ENCODE peak calls at places on chromosomes 7 and 10, in seven cellular contexts. X, K, C, W, Y, P and I are unnamed samples. For H3K4me1 and H3K27me3, the result is how much of the 10 kb centered on the place peaks cover.

GRCh38 chr10:11578802-11579255 is 32.6 kb downstream of the USP6NL start:
- ATAC-seq in C (no peak), Y (no peak), W (no peak), P (peak), X (no peak), K (no peak), I (no peak)

GRCh38 chr7:71220210-71220695 is 88.3 kb downstream of the GALNT17 start:
- ATAC-seq in P (no peak), C (no peak), X (no peak), W (peak), Y (no peak), K (no peak), I (peak)

GRCh38 chr10:49272251-49273081 is 26.5 kb upstream of the C10orf71 start:
- ATAC-seq in Y (no peak), C (no peak), X (no peak), P (no peak), W (no peak), K (no peak), I (peak)

GRCh38 chr10:52741851-52742250 is 30.7 kb downstream of the MBL2 start:
- ATAC-seq in K (no peak), C (no peak), W (no peak), Y (no peak), P (no peak), X (no peak), I (no peak)

GRCh38 chr7:1055084-1055450 is 10.7 kb downstream of the GPR146 start:
- ATAC-seq in K (no peak), C (no peak), W (peak), X (no peak), P (no peak), Y (no peak), I (peak)

GRCh38 chr7:91814189-91814588 is 66.3 kb downstream of the MTERF1 start:
- ATAC-seq in K (no peak), X (no peak), P (peak), Y (no peak), C (no peak), W (no peak), I (no peak)

GRCh38 chr10:124066744-124067714 is 26.4 kb downstream of the CHST15 start:
- ATAC-seq in Y (peak), K (no peak), W (no peak), P (no peak), X (no peak), C (no peak), I (no peak)

GRCh38 chr7:134552105-134552504 is 3.2 kb downstream of the AKR1B15 start:
- ATAC-seq in K (no peak), P (no peak), C (peak), Y (peak), W (no peak), X (peak), I (no peak)

GRCh38 chr10:72802291-72803118 is 91.0 kb upstream of the OIT3 start:
- ATAC-seq in C (no peak), Y (no peak), X (no peak), P (peak), W (no peak), K (no peak), I (no peak)

GRCh38 chr10:124285587-124286527 is 132.9 kb downstream of the OAT start:
- ATAC-seq in P (peak), K (no peak), X (no peak), C (no peak), W (no peak), Y (no peak), I (no peak)

GRCh38 chr7:43768201-43768893 is 9.9 kb downstream of the BLVRA start:
- ATAC-seq in Y (no peak), C (no peak), X (no peak), P (no peak), K (no peak), W (no peak), I (no peak)

GRCh38 chr10:11018426-11018818 is 750 bp downstream of the CELF2 start:
- ATAC-seq in P (no peak), K (no peak), C (no peak), Y (peak), W (no peak), X (no peak), I (peak)

GRCh38 chr7:123645516-123645915 is 10.2 kb upstream of the LMOD2 start:
- ATAC-seq in C (no peak), X (no peak), P (no peak), K (no peak), Y (no peak), W (no peak), I (no peak)

GRCh38 chr7:134768243-134768642 is 11.2 kb upstream of the CALD1 start:
- ATAC-seq in C (no peak), Y (no peak), P (no peak), W (no peak), K (no peak), X (no peak), I (no peak)

GRCh38 chr10:51377070-51377931 is 303.0 kb downstream of the PRKG1 start:
- ATAC-seq in P (no peak), K (no peak), C (no peak), X (no peak), Y (peak), W (no peak), I (no peak)

GRCh38 chr7:120841608-120842007 is 16.3 kb downstream of the TSPAN12 start:
- ATAC-seq in Y (no peak), W (no peak), C (no peak), X (no peak), K (no peak), P (no peak), I (no peak)

GRCh38 chr10:115082521-115082920 is 10.6 kb upstream of the ATRNL1 start:
- ATAC-seq in P (no peak), C (no peak), W (no peak), X (no peak), Y (no peak), K (no peak), I (no peak)

GRCh38 chr7:326845-327304 is 36.9 kb downstream of the FOXL3 start:
- ATAC-seq in X (peak), K (no peak), W (peak), Y (no peak), P (no peak), C (no peak), I (no peak)

GRCh38 chr10:129832582-129833249 is 131.4 kb downstream of the EBF3 start:
- ATAC-seq in X (no peak), C (no peak), K (no peak), Y (no peak), P (no peak), W (no peak), I (no peak)

GRCh38 chr7:73988197-73988596 is 39.8 kb upstream of the ELN start:
- ATAC-seq in X (no peak), C (no peak), P (no peak), K (no peak), W (no peak), Y (no peak), I (no peak)

GRCh38 chr7:87498893-87499292 is 23.4 kb upstream of the ABCB4 start:
- ATAC-seq in W (no peak), P (peak), X (no peak), C (no peak), Y (no peak), K (no peak), I (no peak)

GRCh38 chr7:132972745-132973144 is 109.1 kb downstream of the CHCHD3 start:
- ATAC-seq in C (no peak), W (no peak), Y (no peak), K (no peak), X (no peak), P (no peak), I (no peak)

GRCh38 chr7:82631998-82632397 is 188.4 kb upstream of the CACNA2D1 start:
- ATAC-seq in P (no peak), C (no peak), K (no peak), W (no peak), Y (no peak), X (no peak), I (no peak)

GRCh38 chr10:84188815-84189214 is 5.5 kb upstream of the CDHR1 start:
- ATAC-seq in K (no peak), X (no peak), W (no peak), Y (no peak), P (no peak), C (no peak), I (no peak)

GRCh38 chr7:73746378-73746777 is 7.8 kb upstream of the ABHD11 start:
- ATAC-seq in K (no peak), Y (no peak), W (no peak), C (no peak), X (no peak), P (no peak), I (peak)

GRCh38 chr7:21300692-21301091 is 127.2 kb upstream of the SP4 start:
- ATAC-seq in W (no peak), C (peak), Y (peak), P (peak), K (no peak), X (peak), I (no peak)

GRCh38 chr10:80474597-80474910 is 20.4 kb downstream of the TSPAN14 start:
- ATAC-seq in X (peak), W (peak), P (no peak), K (no peak), Y (peak), C (no peak), I (no peak)

GRCh38 chr7:107867858-107868466 is 23.0 kb upstream of the DLD start:
- ATAC-seq in P (no peak), C (no peak), X (no peak), K (no peak), W (no peak), Y (no peak), I (no peak)

GRCh38 chr7:134121632-134122139 is 5.5 kb upstream of the LRGUK start:
- ATAC-seq in K (no peak), W (no peak), Y (no peak), P (no peak), C (no peak), X (no peak), I (no peak)

GRCh38 chr10:79375321-79376077 is 28.2 kb downstream of the PPIF start:
- ATAC-seq in C (no peak), K (no peak), Y (no peak), W (no peak), P (no peak), X (peak), I (no peak)

GRCh38 chr10:95406651-95407280 is 116.0 kb upstream of the PDLIM1 start:
- ATAC-seq in K (no peak), W (peak), P (no peak), X (no peak), C (no peak), Y (no peak), I (peak)

GRCh38 chr7:66301737-66302136 is 96.6 kb downstream of the TPST1 start:
- ATAC-seq in P (no peak), X (no peak), K (no peak), Y (no peak), W (no peak), C (no peak), I (no peak)
- TF ChIP-seq POLR2AphosphoS5 in P (no peak), X (no peak), K (no peak), Y (no peak), W (no peak), C (no peak), I (no peak)

GRCh38 chr7:50717186-50717585 is 65.5 kb downstream of the GRB10 start:
- ATAC-seq in X (no peak), P (no peak), W (no peak), C (no peak), K (no peak), Y (no peak), I (no peak)
- H3K4me1 ChIP-seq in X (under half), P (under half), W (half or more), C (under half), K (under half), Y (under half), I (under half)

GRCh38 chr7:27145884-27146401 is 1.6 kb downstream of the HOXA6 start:
- ATAC-seq in W (no peak), C (no peak), X (no peak), P (no peak), Y (no peak), K (no peak), I (no peak)

GRCh38 chr7:27143022-27143949 is at the start of gene HOXA5:
- ATAC-seq in K (peak), W (peak), C (no peak), P (no peak), Y (peak), X (peak), I (peak)

GRCh38 chr7:27145167-27145883 is 1.8 kb upstream of the HOXA5 start:
- ATAC-seq in C (no peak), P (no peak), K (no peak), X (no peak), W (no peak), Y (no peak), I (no peak)

GRCh38 chr7:27143950-27144798 is 693 bp upstream of the HOXA5 start:
- ATAC-seq in K (no peak), Y (no peak), C (no peak), P (no peak), X (no peak), W (no peak), I (no peak)

GRCh38 chr7:27144799-27145166 is 1.3 kb upstream of the HOXA5 start:
- ATAC-seq in P (no peak), Y (peak), W (no peak), C (no peak), X (no peak), K (no peak), I (no peak)
- H3K27me3 ChIP-seq in P (under half), Y (half or more), W (under half), C (under half), X (under half), K (under half), I (under half)

DNA sequence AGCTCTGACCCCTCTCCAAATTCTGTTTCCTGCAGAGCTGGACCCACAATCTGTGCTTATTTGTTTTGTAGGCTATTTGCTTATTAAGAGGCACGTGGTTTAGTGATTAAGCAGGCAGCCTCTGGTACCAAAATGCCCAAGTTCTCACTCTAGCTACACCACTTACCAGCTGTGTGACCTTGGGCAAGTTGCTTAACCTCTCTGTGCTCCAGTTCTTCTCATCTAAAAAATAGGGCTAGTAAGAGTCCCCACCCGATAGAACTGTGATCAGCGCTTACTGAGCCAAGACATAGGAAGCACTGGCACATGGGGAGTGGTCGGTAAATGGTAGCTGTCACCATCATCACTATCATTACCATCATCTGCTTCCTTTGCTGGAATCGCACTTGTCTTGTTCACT is 20.8 kb downstream of the C10orf105 start:
- ATAC-seq in P (no peak), K (no peak), C (no peak), X (no peak), Y (no peak), W (no peak), I (no peak)
- TF ChIP-seq POLR2AphosphoS5 in P (no peak), K (no peak), C (no peak), X (no peak), Y (no peak), W (no peak), I (no peak)

GRCh38 chr7:158607563-158607962 is 19.9 kb upstream of the PTPRN2 start:
- ATAC-seq in P (no peak), Y (no peak), C (no peak), W (no peak), K (no peak), X (no peak), I (no peak)

GRCh38 chr7:158609313-158609974 is 21.8 kb upstream of the PTPRN2 start:
- ATAC-seq in X (no peak), K (no peak), Y (no peak), W (no peak), P (no peak), C (no peak), I (no peak)

GRCh38 chr7:158606111-158606510 is 18.5 kb upstream of the PTPRN2 start:
- ATAC-seq in Y (no peak), K (no peak), W (no peak), P (no peak), X (no peak), C (no peak), I (no peak)

GRCh38 chr7:158603773-158604755 is 16.4 kb upstream of the PTPRN2 start:
- ATAC-seq in W (no peak), Y (peak), C (no peak), P (peak), X (no peak), K (no peak), I (no peak)

GRCh38 chr7:158606671-158607424 is 19.2 kb upstream of the PTPRN2 start:
- ATAC-seq in K (no peak), P (no peak), W (no peak), X (no peak), Y (no peak), C (no peak), I (no peak)
- H3K4me1 ChIP-seq in K (under half), P (under half), W (under half), X (under half), Y (under half), C (under half), I (under half)

DNA sequence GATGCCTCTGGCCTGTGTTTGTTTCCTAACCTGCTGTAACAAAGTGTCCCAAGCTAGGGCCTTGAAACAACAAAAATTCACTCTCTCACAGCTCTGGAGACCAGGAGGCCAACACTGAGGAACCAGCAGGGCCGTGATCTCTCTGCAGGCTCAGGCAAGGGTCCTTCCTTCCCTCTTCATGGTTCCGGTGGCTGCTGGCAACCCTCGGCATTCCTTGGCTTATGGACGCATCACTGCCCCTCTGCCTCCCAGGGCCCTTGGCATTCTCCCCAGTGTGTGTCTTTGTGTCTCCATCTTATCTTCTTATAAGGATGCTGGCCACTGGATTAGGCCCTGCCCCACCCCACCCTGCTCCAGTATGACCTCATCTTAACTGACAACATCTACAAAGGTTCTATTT is 17.0 kb downstream of the CNPY1 start:
- ATAC-seq in K (no peak), C (no peak), P (no peak), W (no peak), Y (no peak), X (no peak), I (no peak)
- H3K27me3 ChIP-seq in K (under half), C (under half), P (under half), W (under half), Y (under half), X (under half), I (half or more)

GRCh38 chr10:101007099-101007711 is 7.6 kb downstream of the LZTS2 start:
- ATAC-seq in Y (no peak), C (no peak), W (no peak), K (peak), P (no peak), X (no peak), I (no peak)

GRCh38 chr10:101006593-101007098 is 7.0 kb downstream of the LZTS2 start:
- ATAC-seq in P (no peak), Y (no peak), W (no peak), X (no peak), K (no peak), C (no peak), I (no peak)

GRCh38 chr10:101005869-101006567 is 6.4 kb downstream of the LZTS2 start:
- ATAC-seq in K (no peak), W (no peak), P (no peak), X (no peak), C (no peak), Y (no peak), I (no peak)

GRCh38 chr10:101008823-101009423 is 9.3 kb downstream of the LZTS2 start:
- ATAC-seq in X (peak), Y (no peak), W (no peak), K (no peak), P (no peak), C (no peak), I (no peak)

GRCh38 chr10:101007915-101008822 is 8.6 kb downstream of the LZTS2 start:
- ATAC-seq in K (no peak), W (no peak), X (no peak), C (no peak), P (no peak), Y (no peak), I (no peak)
- TF ChIP-seq POLR2AphosphoS5 in K (peak), W (no peak), X (peak), C (peak), P (no peak), Y (peak), I (peak)

GRCh38 chr7:27242046-27242579 is 489 bp upstream of the EVX1 start:
- ATAC-seq in W (no peak), Y (no peak), C (no peak), P (no peak), K (no peak), X (no peak), I (no peak)

GRCh38 chr7:27245124-27245797 is 2.7 kb downstream of the EVX1 start:
- ATAC-seq in K (no peak), W (no peak), C (no peak), P (no peak), X (no peak), Y (peak), I (peak)

GRCh38 chr7:27244488-27245123 is 2.0 kb downstream of the EVX1 start:
- ATAC-seq in C (no peak), P (no peak), K (no peak), W (no peak), Y (no peak), X (no peak), I (no peak)

GRCh38 chr7:27242580-27243339 is at the start of gene EVX1:
- ATAC-seq in Y (no peak), X (no peak), W (no peak), K (peak), P (no peak), C (no peak), I (no peak)

GRCh38 chr7:27243340-27244163 is 950 bp downstream of the EVX1 start:
- ATAC-seq in C (no peak), Y (no peak), K (peak), X (no peak), P (no peak), W (no peak), I (no peak)
- H3K4me1 ChIP-seq in C (under half), Y (half or more), K (under half), X (under half), P (under half), W (under half), I (under half)